ENCODE peak calls at places on chromosomes 7 and 10, in ten cellular contexts. Q is cardiac fibroblast, I is endodermal cell, L is adrenal gland, H is AG09309, F is heart left ventricle, K is lower leg skin, V is GM10248, T is mammary epithelial cell, B is BJ. A is an unnamed sample.
A peak's percentile ranks its signal among the peaks of the same experiment; 100 is the strongest.

GRCh38 chr7:98681951-98682350 is 64.9 kb downstream of the NPTX2 start:
- DNase-seq in I (no peak), T (peak; percentile 3), B (no peak), L (no peak), V (no peak), Q (no peak), F (no peak), K (no peak), H (no peak), A (no peak)

GRCh38 chr10:11437391-11438241 is 173.8 kb downstream of the USP6NL start:
- DNase-seq in K (no peak), F (no peak), L (no peak), V (no peak), I (peak; percentile 88), Q (no peak), T (no peak), B (no peak), H (no peak), A (no peak)

GRCh38 chr7:100585511-100586265 is at the start of gene LRCH4:
- DNase-seq in H (no peak), Q (peak; percentile 55), L (peak; percentile 68), I (peak; percentile 89), V (peak; percentile 77), K (peak; percentile 52), B (no peak), T (peak; percentile 65), F (peak; percentile 70), A (no peak)

GRCh38 chr10:28054211-28054888 is 55.5 kb upstream of the ODAD2 start:
- DNase-seq in B (peak; percentile 99), V (no peak), F (no peak), Q (peak; percentile 68), I (no peak), T (peak; percentile 64), L (no peak), K (no peak), H (peak; percentile 98), A (peak; percentile 89)

GRCh38 chr10:85612378-85612775 is 754.2 kb downstream of the GRID1 start:
- DNase-seq in V (no peak), I (peak; percentile 24), T (no peak), B (no peak), K (no peak), Q (no peak), F (no peak), L (no peak), H (no peak), A (no peak)

GRCh38 chr7:31192996-31193395 is 140.9 kb downstream of the ADCYAP1R1 start:
- DNase-seq in Q (peak; percentile 52), B (no peak), T (peak; percentile 52), H (no peak), I (peak; percentile 95), V (peak; percentile 32), K (no peak), F (peak; percentile 68), L (peak; percentile 55), A (no peak)

GRCh38 chr10:12628964-12629766 is 279.8 kb downstream of the CAMK1D start:
- DNase-seq in T (no peak), F (no peak), L (no peak), V (no peak), K (no peak), I (no peak), B (no peak), Q (no peak), H (no peak), A (no peak)

GRCh38 chr10:6195376-6195775 is 7.4 kb upstream of the PFKFB3 start:
- DNase-seq in F (no peak), Q (peak; percentile 63), L (no peak), I (no peak), B (no peak), K (no peak), H (no peak), V (no peak), T (no peak), A (no peak)

GRCh38 chr7:12646139-12646538 is 41.3 kb upstream of the ARL4A start:
- DNase-seq in H (peak; percentile 17), I (no peak), V (no peak), F (no peak), L (no peak), K (no peak), Q (peak; percentile 37), T (no peak), B (no peak), A (no peak)

GRCh38 chr7:79968249-79968648 is 166.4 kb upstream of the GNAI1 start:
- DNase-seq in H (no peak), T (no peak), F (no peak), I (peak; percentile 44), V (no peak), Q (no peak), K (no peak), L (no peak), B (no peak), A (no peak)

GRCh38 chr10:30228638-30229037 is 120.4 kb downstream of the MTPAP start:
- DNase-seq in V (no peak), K (no peak), B (no peak), Q (peak; percentile 15), T (no peak), I (no peak), L (no peak), F (no peak), H (no peak), A (no peak)

GRCh38 chr10:86304436-86304835 is 62.2 kb downstream of the GRID1 start:
- DNase-seq in Q (no peak), B (no peak), H (no peak), I (no peak), F (no peak), V (no peak), T (no peak), K (no peak), L (no peak), A (no peak)

GRCh38 chr10:54194768-54195167 is 606.3 kb downstream of the PCDH15 start:
- DNase-seq in H (no peak), T (no peak), I (no peak), B (no peak), K (no peak), L (no peak), Q (no peak), F (no peak), V (no peak), A (no peak)

GRCh38 chr7:55784151-55784550 is 78.4 kb downstream of the SEPTIN14 start:
- DNase-seq in T (no peak), I (no peak), L (no peak), B (no peak), F (no peak), H (no peak), V (no peak), K (no peak), Q (no peak), A (no peak)

GRCh38 chr10:19628767-19629443 is 187.3 kb upstream of the PLXDC2 start:
- DNase-seq in F (no peak), B (no peak), Q (peak; percentile 12), L (no peak), T (no peak), V (no peak), H (no peak), K (no peak), I (peak; percentile 61), A (no peak)

GRCh38 chr10:13091816-13092215 is 8.1 kb upstream of the OPTN start:
- DNase-seq in L (peak; percentile 37), I (no peak), K (no peak), T (no peak), H (no peak), V (no peak), B (no peak), Q (no peak), F (no peak), A (no peak)

DNA sequence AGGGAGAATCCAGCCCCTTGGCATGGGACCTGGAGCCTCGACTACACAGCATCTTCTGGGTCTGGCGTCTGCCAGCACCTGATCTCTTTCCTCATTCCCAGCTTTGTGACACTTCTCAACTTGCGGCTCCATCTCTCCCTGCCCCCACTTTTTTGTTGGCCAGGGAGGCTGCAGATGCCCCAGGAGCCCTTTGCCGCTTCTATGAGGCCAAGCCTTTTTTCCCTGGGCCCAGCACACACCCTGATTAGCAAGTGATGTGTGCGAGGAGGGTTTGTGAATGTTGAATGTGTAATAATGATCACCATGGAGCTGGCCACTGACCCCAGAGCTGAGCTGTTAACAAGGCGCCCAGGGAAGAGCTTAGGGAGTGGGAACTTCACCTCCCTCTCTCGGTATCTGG is 4.4 kb downstream of the EVX1 start:
- DNase-seq in T (no peak), F (no peak), L (no peak), I (no peak), B (no peak), K (no peak), Q (no peak), H (no peak), V (no peak), A (no peak)
- TF ChIP-seq CTCF in T (no peak), F (no peak), L (no peak), I (no peak), B (no peak), K (no peak), Q (no peak), H (no peak), V (no peak), A (no peak)

DNA sequence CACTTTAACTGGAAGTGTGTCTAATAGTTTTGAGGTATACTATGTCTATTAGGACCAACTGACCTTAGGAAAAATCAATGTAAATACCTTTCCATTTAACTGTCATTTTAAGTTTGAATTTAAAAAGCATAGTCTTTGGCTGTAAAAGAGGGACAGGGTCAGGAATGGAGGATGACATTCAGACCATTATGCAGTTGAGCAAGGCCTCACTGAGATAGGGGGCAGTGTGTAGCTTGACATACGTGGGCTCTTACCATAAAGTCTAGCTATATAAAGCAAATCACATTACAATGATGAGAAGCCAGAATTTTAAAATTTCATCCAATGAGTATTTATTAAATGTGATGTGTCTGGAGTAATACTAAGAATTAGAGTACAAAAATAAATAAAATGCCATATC is 17.9 kb downstream of the PALS2 start:
- DNase-seq in Q (no peak), T (no peak), B (no peak), K (no peak), V (no peak), I (no peak), L (no peak), F (no peak), H (no peak), A (no peak)
- TF ChIP-seq CTCF in Q (no peak), T (no peak), B (no peak), K (no peak), V (peak; percentile 29), I (peak; percentile 68), L (no peak), F (no peak), H (no peak), A (no peak)

DNA sequence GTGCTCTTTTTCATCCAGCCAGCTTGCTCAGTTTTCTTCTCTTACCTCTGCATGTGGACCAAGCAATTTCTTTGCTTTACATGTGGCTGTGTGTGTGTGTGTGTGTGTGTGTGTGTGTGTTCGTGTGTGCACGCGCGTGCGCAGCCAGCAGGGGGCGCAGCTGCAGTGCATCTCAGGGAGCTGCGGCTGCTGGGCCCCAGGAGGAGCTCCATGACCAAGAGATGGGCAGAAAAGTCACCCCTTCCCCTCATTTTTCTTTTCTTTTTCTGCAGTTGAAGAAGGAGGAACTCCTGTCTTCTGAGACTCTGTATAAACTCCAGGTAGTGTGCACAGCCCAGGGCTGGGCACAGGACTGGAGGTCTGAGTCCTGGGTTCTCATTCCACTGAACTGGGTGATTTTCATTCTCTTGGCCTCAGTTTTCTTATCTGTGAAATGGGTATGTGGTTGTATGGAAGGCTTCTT is 41.8 kb downstream of the BLNK start:
- DNase-seq in K (peak; percentile 62), B (no peak), Q (peak; percentile 77), F (peak; percentile 78), I (peak; percentile 96), H (peak; percentile 13), L (peak; percentile 80), V (peak; percentile 75), T (peak; percentile 66), A (peak; percentile 15)
- TF ChIP-seq CTCF in K (no peak), B (peak; percentile 82), Q (peak; percentile 85), F (peak; percentile 64), I (peak; percentile 81), H (peak; percentile 88), L (peak; percentile 99), V (peak; percentile 95), T (peak; percentile 95), A (peak; percentile 76)

GRCh38 chr10:125225051-125225450 is 64.7 kb upstream of the CTBP2 start:
- DNase-seq in H (no peak), I (peak; percentile 36), F (no peak), K (no peak), L (no peak), T (no peak), V (no peak), Q (no peak), B (no peak), A (no peak)
- TF ChIP-seq CTCF in H (no peak), I (no peak), F (no peak), K (no peak), L (no peak), T (no peak), V (no peak), Q (no peak), B (no peak), A (no peak)